ENCODE peak calls at places on chromosomes 16 and 17, in four cellular contexts. A is Peyer's patch, X is body of pancreas, I is keratinocyte. O is an unnamed sample.

GRCh38 chr17:83006515-83007455 is 72.6 kb upstream of the METRNL start:
- DNase-seq in X (no peak), I (no peak), A (no peak), O (no peak)

GRCh38 chr17:70319516-70319915 is 150.2 kb downstream of the KCNJ2 start:
- DNase-seq in I (no peak), A (no peak), X (no peak), O (no peak)

GRCh38 chr16:50273888-50274770 is 7.8 kb downstream of the ADCY7 start:
- DNase-seq in I (no peak), A (peak), X (no peak), O (no peak)

GRCh38 chr17:58320163-58320558 is 8.4 kb downstream of the TSPOAP1 start:
- DNase-seq in A (no peak), X (no peak), I (no peak), O (no peak)

GRCh38 chr16:50114357-50115129 is 38.6 kb upstream of the TENT4B start:
- DNase-seq in X (no peak), I (peak), A (no peak), O (no peak)

GRCh38 chr17:40371261-40371929 is 6.9 kb upstream of the GJD3 start:
- DNase-seq in X (no peak), I (no peak), A (no peak), O (no peak)

GRCh38 chr16:83843657-83844056 is 35.9 kb downstream of the HSBP1 start:
- DNase-seq in A (no peak), X (peak), I (no peak), O (no peak)

GRCh38 chr16:83118365-83118764 is 491.6 kb downstream of the CDH13 start:
- DNase-seq in X (no peak), A (no peak), I (no peak), O (no peak)

GRCh38 chr17:35630530-35631148 is 43.5 kb downstream of the AP2B1 start:
- DNase-seq in I (no peak), A (no peak), X (no peak), O (peak)

GRCh38 chr17:59620518-59621259 is 994 bp downstream of the CLTC start:
- DNase-seq in A (peak), I (no peak), X (peak), O (no peak)

GRCh38 chr17:34024303-34025178 is 230.5 kb upstream of the CCL2 start:
- DNase-seq in A (no peak), I (no peak), X (no peak), O (no peak)

GRCh38 chr17:76383645-76384221 is 676 bp upstream of the SPHK1 start:
- DNase-seq in I (no peak), A (peak), X (peak), O (no peak)

GRCh38 chr16:12317856-12318591 is 341.5 kb downstream of the SNX29 start:
- DNase-seq in I (peak), A (no peak), X (no peak), O (no peak)

GRCh38 chr17:55312852-55313251 is 48.1 kb downstream of the HLF start:
- DNase-seq in I (no peak), X (no peak), A (no peak), O (no peak)

GRCh38 chr17:8079291-8080207 is 8.0 kb downstream of the ALOX12B start:
- DNase-seq in A (peak), I (no peak), X (peak), O (no peak)

GRCh38 chr16:22614271-22614947 is 103.7 kb downstream of the NPIPB5 start:
- DNase-seq in X (peak), I (peak), A (no peak), O (peak)

GRCh38 chr16:88341551-88342290 is 41.0 kb upstream of the ZNF469 start:
- DNase-seq in I (no peak), A (no peak), X (no peak), O (no peak)

GRCh38 chr17:72931635-72932034 is 160.9 kb downstream of the SLC39A11 start:
- DNase-seq in I (no peak), A (no peak), X (no peak), O (no peak)

GRCh38 chr16:83031524-83031923 is 404.8 kb downstream of the CDH13 start:
- DNase-seq in A (no peak), X (no peak), I (no peak), O (no peak)

GRCh38 chr16:67268136-67268579 is 11.2 kb upstream of the PLEKHG4 start:
- DNase-seq in X (peak), A (peak), I (no peak), O (no peak)

GRCh38 chr16:26672206-26672605 is 394.5 kb upstream of the C16orf82 start:
- DNase-seq in X (no peak), I (no peak), A (no peak), O (no peak)

GRCh38 chr16:68354816-68355215 is 44.0 kb downstream of the PRMT7 start:
- DNase-seq in X (no peak), A (no peak), I (no peak), O (no peak)

GRCh38 chr17:73184133-73184993 is 8.5 kb upstream of the COG1 start:
- DNase-seq in X (no peak), I (no peak), A (no peak), O (no peak)

GRCh38 chr16:29729116-29729521 is 16.7 kb downstream of the C16orf54 start:
- DNase-seq in X (no peak), A (no peak), I (peak), O (no peak)

GRCh38 chr17:8654822-8655221 is 24.3 kb upstream of the MYH10 start:
- DNase-seq in X (no peak), I (no peak), A (no peak), O (no peak)

GRCh38 chr17:81049973-81050551 is 15.1 kb downstream of the BAIAP2 start:
- DNase-seq in A (peak), I (peak), X (peak), O (peak)

GRCh38 chr17:45229681-45230409 is 8.2 kb downstream of the FMNL1 start:
- DNase-seq in I (no peak), X (no peak), A (no peak), O (no peak)

GRCh38 chr17:7250655-7251329 is 742 bp downstream of the CTDNEP1 start:
- DNase-seq in X (no peak), I (no peak), A (no peak), O (no peak)

GRCh38 chr16:12090162-12090552 is 113.6 kb downstream of the SNX29 start:
- DNase-seq in I (no peak), X (no peak), A (no peak), O (no peak)

GRCh38 chr16:57504001-57504400 is 17.7 kb upstream of the DOK4 start:
- DNase-seq in X (no peak), I (no peak), A (no peak), O (no peak)

GRCh38 chr16:52557236-52557635 is 10.3 kb upstream of the TOX3 start:
- DNase-seq in A (no peak), I (no peak), X (no peak), O (no peak)

GRCh38 chr16:10938321-10938720 is 3.9 kb downstream of the DEXI start:
- DNase-seq in X (no peak), I (no peak), A (no peak), O (no peak)

GRCh38 chr17:36105718-36106117 is 2.1 kb downstream of the CCL4 start:
- DNase-seq in X (no peak), I (no peak), A (no peak), O (no peak)

GRCh38 chr17:35906559-35907265 is 23.9 kb downstream of the RDM1 start:
- DNase-seq in A (no peak), I (no peak), X (no peak), O (no peak)

GRCh38 chr17:44905006-44906000 is 6.1 kb upstream of the EFTUD2 start:
- DNase-seq in X (no peak), I (no peak), A (peak), O (no peak)

GRCh38 chr16:27455700-27456099 is 53.7 kb downstream of the IL21R start:
- DNase-seq in A (no peak), X (no peak), I (no peak), O (no peak)

GRCh38 chr17:49924116-49924515 is 44.9 kb upstream of the DLX4 start:
- DNase-seq in I (no peak), X (no peak), A (no peak), O (no peak)

GRCh38 chr16:2008009-2008526 is 1.6 kb downstream of the ZNF598 start:
- DNase-seq in I (peak), A (peak), X (peak), O (peak)

DNA sequence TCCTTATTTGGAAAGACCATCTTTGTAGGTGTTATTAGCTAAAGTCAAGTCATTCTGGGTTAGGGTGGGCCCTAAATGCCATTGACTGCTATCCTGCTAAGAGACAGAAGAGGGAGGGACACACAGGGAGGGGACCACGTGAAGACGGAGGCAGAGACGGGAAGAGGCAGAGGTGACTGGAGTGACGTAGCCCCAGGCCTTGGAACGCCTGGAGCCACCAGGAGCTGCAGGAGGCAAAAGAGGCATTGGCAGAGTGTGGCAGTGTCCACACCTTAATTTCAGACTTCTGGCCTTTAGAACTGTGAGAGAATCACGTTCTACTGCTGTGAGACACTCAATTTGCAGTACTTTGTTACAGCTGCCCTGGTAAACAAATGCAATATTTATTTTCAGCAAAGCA is 13.3 kb downstream of the AFMID start:
- DNase-seq in I (no peak), A (no peak), X (no peak), O (no peak)
- H3K27ac ChIP-seq in I (no peak), A (no peak), X (no peak), O (no peak)

GRCh38 chr17:62804822-62805221 is 3.3 kb downstream of the MARCHF10 start:
- DNase-seq in I (no peak), X (no peak), A (no peak), O (peak)

GRCh38 chr17:62804025-62804424 is 4.1 kb downstream of the MARCHF10 start:
- DNase-seq in I (no peak), A (no peak), X (no peak), O (no peak)

GRCh38 chr17:62807812-62808575 is at the start of gene MARCHF10:
- DNase-seq in I (no peak), X (peak), A (no peak), O (no peak)

GRCh38 chr17:62802531-62803205 is 5.4 kb downstream of the MARCHF10 start:
- DNase-seq in A (no peak), I (no peak), X (no peak), O (no peak)

DNA sequence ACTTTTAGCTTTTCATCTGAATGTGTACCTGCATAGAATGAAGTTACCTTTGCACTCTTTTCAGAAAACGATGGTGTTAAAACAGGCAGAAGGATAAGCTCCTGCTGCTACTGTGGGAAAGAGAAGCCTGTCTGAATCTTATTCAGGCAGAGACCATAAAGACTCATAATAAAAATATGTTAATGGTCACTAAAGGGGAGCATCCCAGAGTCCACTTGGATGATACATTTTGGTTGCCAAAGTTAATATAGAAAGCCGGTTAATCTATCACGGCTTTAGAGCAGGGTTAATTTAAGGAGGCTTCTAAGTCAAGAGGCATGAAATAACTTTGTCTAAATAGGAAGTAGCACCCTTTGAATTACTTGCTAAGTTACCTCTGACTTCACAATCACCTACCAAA is 2.9 kb downstream of the MARCHF10 start:
- DNase-seq in X (no peak), A (no peak), I (no peak), O (no peak)
- H3K27ac ChIP-seq in X (no peak), A (no peak), I (no peak), O (peak)

DNA sequence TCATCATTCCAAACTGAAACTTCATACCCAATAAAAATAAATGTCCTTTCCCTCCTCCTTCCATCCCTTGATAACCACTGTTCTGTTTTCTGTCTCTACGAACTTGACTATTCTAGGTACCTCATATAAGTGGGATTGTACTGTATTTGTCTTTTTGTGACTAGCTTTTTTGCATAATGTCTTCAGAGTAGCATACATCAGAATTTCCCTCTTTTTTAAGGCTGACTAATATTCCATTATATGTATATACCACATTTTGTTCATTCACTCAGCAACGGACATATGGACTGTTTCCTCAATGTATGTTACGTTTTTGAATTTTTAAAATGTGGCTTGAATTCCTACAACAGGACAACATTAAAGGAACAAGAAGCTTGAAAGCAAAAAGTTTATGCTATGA is 1.5 kb upstream of the NUFIP2 start:
- DNase-seq in I (no peak), X (no peak), A (no peak), O (no peak)
- H3K27ac ChIP-seq in I (no peak), X (no peak), A (no peak), O (no peak)

DNA sequence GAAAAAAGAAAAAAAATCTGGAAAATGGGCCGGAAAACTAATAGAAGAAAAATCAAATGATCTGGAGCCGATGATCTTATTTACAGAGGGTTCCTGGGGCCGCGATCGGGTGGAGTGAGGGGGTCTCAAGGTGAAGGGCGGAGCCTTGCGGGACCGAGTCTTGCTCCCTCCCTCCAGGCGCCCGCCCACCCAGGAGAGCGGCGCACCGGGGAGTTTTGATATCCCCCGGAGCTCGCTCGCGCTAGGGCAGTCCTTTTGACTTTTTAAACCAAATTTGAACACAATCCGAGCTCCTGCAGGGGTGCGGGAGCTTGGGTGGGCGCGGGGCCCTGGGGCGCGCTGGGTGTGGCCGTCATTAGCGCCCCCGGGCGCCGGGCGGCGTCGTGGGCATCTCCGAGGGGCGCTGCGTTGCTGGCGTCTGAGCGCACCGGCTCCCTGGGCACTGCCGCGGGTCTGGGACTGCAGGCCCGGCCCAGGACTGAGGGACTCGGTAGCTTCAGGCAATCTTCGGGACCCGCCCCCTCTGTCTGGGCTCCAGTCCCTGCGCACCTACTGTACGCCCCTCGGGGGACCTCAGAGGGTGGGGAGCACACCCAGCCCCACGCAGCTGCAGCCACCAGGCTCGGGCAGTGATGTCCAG is 10.9 kb downstream of the MAF start:
- DNase-seq in X (no peak), A (no peak), I (no peak), O (no peak)
- H3K27ac ChIP-seq in X (no peak), A (peak), I (no peak), O (no peak)

GRCh38 chr17:77429985-77430752 is 289.4 kb downstream of the SEC14L1 start:
- DNase-seq in A (peak), X (peak), I (no peak), O (no peak)
- H3K27ac ChIP-seq in A (peak), X (peak), I (no peak), O (no peak)

GRCh38 chr17:17856386-17856785 is 19.6 kb upstream of the SREBF1 start:
- DNase-seq in X (no peak), I (no peak), A (no peak), O (no peak)
- H3K27ac ChIP-seq in X (no peak), I (no peak), A (no peak), O (peak)

GRCh38 chr17:65191805-65192740 is 54.9 kb downstream of the RGS9 start:
- DNase-seq in A (no peak), I (no peak), X (no peak), O (no peak)
- H3K27ac ChIP-seq in A (no peak), I (peak), X (no peak), O (peak)

O was measured in epithelial cell of prostate.